ENCODE peak calls at places on chromosomes 13 and 19, in four cellular contexts. One of them, this sample, is unnamed.

GRCh38 chr13:100946588-100946987 is 272.0 kb upstream of the TMTC4 start:
- DNase-seq in astrocyte of the spinal cord: no peak
- DNase-seq in cardiac muscle cell: no peak
- DNase-seq in mucosa of descending colon: no peak
- DNase-seq in this sample: no peak

GRCh38 chr19:8639821-8640401 is 9.5 kb downstream of the NFILZ start:
- DNase-seq in astrocyte of the spinal cord: peak; percentile 45
- DNase-seq in cardiac muscle cell: no peak
- DNase-seq in mucosa of descending colon: no peak
- DNase-seq in this sample: no peak

GRCh38 chr13:32538234-32538620 is 368 bp downstream of the N4BP2L2 start:
- DNase-seq in astrocyte of the spinal cord: no peak
- DNase-seq in cardiac muscle cell: peak; percentile 52
- DNase-seq in mucosa of descending colon: peak; percentile 81
- DNase-seq in this sample: peak; percentile 14

GRCh38 chr19:402786-403185 is 6.2 kb downstream of the C2CD4C start:
- DNase-seq in astrocyte of the spinal cord: no peak
- DNase-seq in cardiac muscle cell: no peak
- DNase-seq in mucosa of descending colon: no peak
- DNase-seq in this sample: no peak

GRCh38 chr13:109273326-109273751 is 513.0 kb downstream of the IRS2 start:
- DNase-seq in astrocyte of the spinal cord: peak; percentile 37
- DNase-seq in cardiac muscle cell: peak; percentile 34
- DNase-seq in mucosa of descending colon: no peak
- DNase-seq in this sample: no peak

GRCh38 chr19:10122066-10122465 is 2.4 kb upstream of the EIF3G start:
- DNase-seq in astrocyte of the spinal cord: peak; percentile 49
- DNase-seq in cardiac muscle cell: peak; percentile 54
- DNase-seq in mucosa of descending colon: no peak
- DNase-seq in this sample: no peak

GRCh38 chr13:44746690-44747089 is 170.6 kb upstream of the TSC22D1 start:
- DNase-seq in astrocyte of the spinal cord: no peak
- DNase-seq in cardiac muscle cell: no peak
- DNase-seq in mucosa of descending colon: no peak
- DNase-seq in this sample: no peak

GRCh38 chr19:55032170-55032569 is 5.9 kb downstream of the GP6 start:
- DNase-seq in astrocyte of the spinal cord: no peak
- DNase-seq in cardiac muscle cell: no peak
- DNase-seq in mucosa of descending colon: no peak
- DNase-seq in this sample: no peak

GRCh38 chr19:48874309-48875135 is 2.3 kb downstream of the PPP1R15A start:
- DNase-seq in astrocyte of the spinal cord: peak; percentile 47
- DNase-seq in cardiac muscle cell: peak; percentile 54
- DNase-seq in mucosa of descending colon: peak; percentile 47
- DNase-seq in this sample: no peak

GRCh38 chr19:23254141-23254910 is 4.1 kb upstream of the ZNF724 start:
- DNase-seq in astrocyte of the spinal cord: no peak
- DNase-seq in cardiac muscle cell: no peak
- DNase-seq in mucosa of descending colon: no peak
- DNase-seq in this sample: no peak

GRCh38 chr13:71252191-71252704 is 614.8 kb downstream of the DACH1 start:
- DNase-seq in astrocyte of the spinal cord: no peak
- DNase-seq in cardiac muscle cell: peak; percentile 41
- DNase-seq in mucosa of descending colon: no peak
- DNase-seq in this sample: no peak

GRCh38 chr13:112759053-112759452 is 69.2 kb downstream of the ATP11A start:
- DNase-seq in astrocyte of the spinal cord: no peak
- DNase-seq in cardiac muscle cell: no peak
- DNase-seq in mucosa of descending colon: no peak
- DNase-seq in this sample: no peak

DNA sequence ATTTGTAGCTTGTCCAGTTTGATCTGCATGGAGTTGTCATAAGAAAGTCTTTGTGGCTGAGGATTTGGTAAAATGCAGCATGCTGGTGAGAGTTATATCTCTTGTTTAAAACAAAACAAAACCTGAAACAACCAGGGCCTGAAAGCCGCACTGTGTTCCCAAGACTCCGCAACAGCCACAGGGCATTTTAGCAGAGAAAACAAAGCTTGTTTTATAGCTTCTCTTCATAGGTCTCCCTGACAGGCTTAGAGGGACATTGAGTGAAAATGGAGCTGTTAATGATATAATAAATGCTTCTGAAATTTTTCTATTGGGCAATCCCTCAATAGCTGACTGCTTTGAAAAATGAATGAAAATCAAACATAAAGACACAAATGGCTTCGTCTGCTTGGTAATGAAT is 148.7 kb upstream of the RNF113B start:
- DNase-seq in astrocyte of the spinal cord: no peak
- DNase-seq in cardiac muscle cell: no peak
- DNase-seq in mucosa of descending colon: no peak
- DNase-seq in this sample: no peak
- TF ChIP-seq CTCF in astrocyte of the spinal cord: no peak
- TF ChIP-seq CTCF in cardiac muscle cell: no peak
- TF ChIP-seq CTCF in mucosa of descending colon: no peak
- TF ChIP-seq CTCF in this sample: no peak

DNA sequence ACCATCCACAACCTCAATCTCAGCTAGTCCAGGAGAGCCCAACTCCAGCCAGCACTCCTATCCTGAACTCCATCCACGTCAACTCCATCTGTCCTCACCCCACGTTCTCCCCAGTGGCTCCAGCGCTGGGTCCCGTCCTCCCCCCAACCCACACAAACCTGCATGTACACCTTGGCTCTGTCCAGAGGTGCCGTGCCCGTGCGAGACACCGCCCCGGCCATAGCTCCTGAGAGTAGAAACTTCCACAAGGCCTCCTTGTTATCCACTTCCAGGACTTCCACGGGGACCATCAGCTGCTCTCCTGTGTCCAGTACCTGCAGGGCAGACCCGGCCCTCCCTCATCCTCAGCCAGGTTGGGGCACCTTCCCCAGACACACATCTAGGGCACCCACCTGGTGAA is 1.7 kb downstream of the SLC25A41 start:
- DNase-seq in astrocyte of the spinal cord: no peak
- DNase-seq in cardiac muscle cell: no peak
- DNase-seq in mucosa of descending colon: no peak
- DNase-seq in this sample: no peak
- TF ChIP-seq CTCF in astrocyte of the spinal cord: no peak
- TF ChIP-seq CTCF in cardiac muscle cell: no peak
- TF ChIP-seq CTCF in mucosa of descending colon: no peak
- TF ChIP-seq CTCF in this sample: no peak

GRCh38 chr19:53659292-53659691 is 27.5 kb downstream of the DPRX start:
- DNase-seq in astrocyte of the spinal cord: no peak
- DNase-seq in cardiac muscle cell: peak; percentile 1
- DNase-seq in mucosa of descending colon: no peak
- DNase-seq in this sample: peak; percentile 35
- TF ChIP-seq CTCF in astrocyte of the spinal cord: no peak
- TF ChIP-seq CTCF in cardiac muscle cell: no peak
- TF ChIP-seq CTCF in mucosa of descending colon: no peak
- TF ChIP-seq CTCF in this sample: peak; percentile 73

GRCh38 chr19:2062770-2063169 is 11.7 kb upstream of the MKNK2 start:
- DNase-seq in astrocyte of the spinal cord: no peak
- DNase-seq in cardiac muscle cell: no peak
- DNase-seq in mucosa of descending colon: peak; percentile 9
- DNase-seq in this sample: no peak
- TF ChIP-seq CTCF in astrocyte of the spinal cord: no peak
- TF ChIP-seq CTCF in cardiac muscle cell: no peak
- TF ChIP-seq CTCF in mucosa of descending colon: no peak
- TF ChIP-seq CTCF in this sample: no peak

GRCh38 chr13:29397265-29397664 is 198.2 kb downstream of the SLC7A1 start:
- DNase-seq in astrocyte of the spinal cord: no peak
- DNase-seq in cardiac muscle cell: no peak
- DNase-seq in mucosa of descending colon: no peak
- DNase-seq in this sample: no peak
- TF ChIP-seq CTCF in astrocyte of the spinal cord: peak; percentile 9
- TF ChIP-seq CTCF in cardiac muscle cell: no peak
- TF ChIP-seq CTCF in mucosa of descending colon: no peak
- TF ChIP-seq CTCF in this sample: no peak

DNA sequence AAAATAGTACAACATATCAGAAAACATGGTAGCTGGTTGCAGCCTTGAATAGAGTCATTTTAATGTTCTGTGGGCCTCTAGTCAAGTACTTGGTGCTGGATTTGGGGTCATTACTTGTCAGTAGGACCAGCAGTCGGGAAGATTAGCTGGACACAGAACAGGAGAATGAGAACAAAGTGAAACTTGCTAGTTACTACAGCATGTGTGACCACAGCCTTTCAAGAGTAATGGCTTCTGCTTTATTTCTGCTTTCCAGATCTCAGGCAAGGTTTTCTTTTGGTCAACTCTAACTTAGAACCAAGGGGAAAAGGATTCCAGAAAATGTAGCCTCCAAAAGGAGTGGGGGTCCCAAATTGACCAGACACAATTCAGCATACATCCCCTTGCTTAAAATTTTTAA is 17.1 kb upstream of the VWA8 start:
- DNase-seq in astrocyte of the spinal cord: no peak
- DNase-seq in cardiac muscle cell: no peak
- DNase-seq in mucosa of descending colon: no peak
- DNase-seq in this sample: no peak
- TF ChIP-seq CTCF in astrocyte of the spinal cord: no peak
- TF ChIP-seq CTCF in cardiac muscle cell: no peak
- TF ChIP-seq CTCF in mucosa of descending colon: no peak
- TF ChIP-seq CTCF in this sample: no peak

GRCh38 chr19:51096473-51097165 is 11.6 kb downstream of the CTU1 start:
- DNase-seq in astrocyte of the spinal cord: no peak
- DNase-seq in cardiac muscle cell: no peak
- DNase-seq in mucosa of descending colon: no peak
- DNase-seq in this sample: no peak
- TF ChIP-seq CTCF in astrocyte of the spinal cord: peak; percentile 26
- TF ChIP-seq CTCF in cardiac muscle cell: peak; percentile 39
- TF ChIP-seq CTCF in mucosa of descending colon: no peak
- TF ChIP-seq CTCF in this sample: peak; percentile 34

DNA sequence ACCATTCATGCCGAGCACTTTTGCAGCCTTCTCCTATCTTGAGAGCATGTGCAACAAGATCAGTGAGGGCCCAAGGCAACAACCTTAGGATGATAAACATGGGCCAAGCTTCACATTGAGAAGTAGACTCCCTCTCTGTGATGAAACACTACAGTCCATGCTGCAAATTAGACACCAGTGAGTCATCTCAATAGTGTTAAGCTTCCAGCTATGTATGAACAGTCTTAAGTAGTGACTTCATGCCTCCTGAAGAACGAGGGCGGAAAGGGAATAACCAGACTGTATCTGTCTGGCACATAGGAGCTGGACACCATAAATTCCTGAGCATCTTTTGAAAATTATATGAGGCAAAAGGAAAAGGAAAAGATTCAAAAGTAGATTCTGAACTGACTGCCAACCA is 309.9 kb upstream of the SLITRK1 start:
- DNase-seq in astrocyte of the spinal cord: peak; percentile 86
- DNase-seq in cardiac muscle cell: peak; percentile 78
- DNase-seq in mucosa of descending colon: no peak
- DNase-seq in this sample: no peak
- TF ChIP-seq CTCF in astrocyte of the spinal cord: no peak
- TF ChIP-seq CTCF in cardiac muscle cell: no peak
- TF ChIP-seq CTCF in mucosa of descending colon: no peak
- TF ChIP-seq CTCF in this sample: no peak